ENCODE peak calls at places on chromosomes 13 and 19, in six cellular contexts. B, L, T, Z, N and D are unnamed samples.

GRCh38 chr19:54315956-54316355 is 3.0 kb upstream of the LILRA5 start:
- DNase-seq in B (no peak), L (no peak), T (no peak), Z (no peak), N (no peak), D (no peak)

GRCh38 chr13:74562381-74562780 is 428.2 kb upstream of the KLF12 start:
- DNase-seq in B (no peak), L (no peak), T (no peak), Z (peak; percentile 27), N (no peak), D (no peak)

GRCh38 chr13:48573213-48573612 is 40.3 kb upstream of the RCBTB2 start:
- DNase-seq in B (no peak), L (no peak), T (no peak), Z (no peak), N (no peak), D (no peak)

GRCh38 chr19:55118401-55118991 is 1.1 kb upstream of the PPP1R12C start:
- DNase-seq in B (peak; percentile 54), L (peak; percentile 83), T (no peak), Z (no peak), N (no peak), D (no peak)

GRCh38 chr13:114049026-114049425 is 75.2 kb upstream of the C13orf46 start:
- DNase-seq in B (no peak), L (no peak), T (peak; percentile 53), Z (no peak), N (peak; percentile 48), D (no peak)

GRCh38 chr19:4780860-4781259 is 10.7 kb upstream of the FEM1A start:
- DNase-seq in B (no peak), L (no peak), T (no peak), Z (no peak), N (no peak), D (no peak)

GRCh38 chr13:23979361-23980159 is 82.3 kb upstream of the C1QTNF9B start:
- DNase-seq in B (peak; percentile 85), L (peak; percentile 73), T (peak; percentile 10), Z (peak; percentile 79), N (peak; percentile 28), D (no peak)

GRCh38 chr13:101301053-101301452 is 115.3 kb downstream of the NALCN start:
- DNase-seq in B (no peak), L (no peak), T (no peak), Z (no peak), N (no peak), D (no peak)

GRCh38 chr19:57887195-57887941 is 1.5 kb downstream of the ZNF814 start:
- DNase-seq in B (no peak), L (peak; percentile 83), T (no peak), Z (no peak), N (no peak), D (no peak)

GRCh38 chr19:38527466-38528136 is 90.2 kb downstream of the MAP4K1 start:
- DNase-seq in B (no peak), L (peak; percentile 79), T (no peak), Z (no peak), N (no peak), D (no peak)

GRCh38 chr13:49627831-49628652 is at the start of gene ARL11:
- DNase-seq in B (no peak), L (peak; percentile 96), T (peak; percentile 37), Z (no peak), N (peak; percentile 20), D (no peak)

GRCh38 chr19:46944918-46945628 is 74.6 kb upstream of the NPAS1 start:
- DNase-seq in B (peak; percentile 66), L (peak; percentile 20), T (no peak), Z (peak; percentile 55), N (no peak), D (no peak)

GRCh38 chr13:42681394-42681793 is 100.0 kb upstream of the FAM216B start:
- DNase-seq in B (no peak), L (no peak), T (no peak), Z (no peak), N (no peak), D (no peak)

GRCh38 chr19:54017266-54017665 is 25.8 kb downstream of the CACNG6 start:
- DNase-seq in B (peak; percentile 49), L (peak; percentile 37), T (no peak), Z (peak; percentile 48), N (no peak), D (no peak)

GRCh38 chr19:44684892-44685847 is 13.8 kb upstream of the CEACAM16 start:
- DNase-seq in B (peak; percentile 77), L (peak; percentile 83), T (no peak), Z (peak; percentile 96), N (no peak), D (no peak)

GRCh38 chr19:8004723-8005513 is 523 bp downstream of the ELAVL1 start:
- DNase-seq in B (peak; percentile 12), L (no peak), T (no peak), Z (peak; percentile 8), N (no peak), D (peak; percentile 9)

GRCh38 chr13:60959427-60959826 is 456.2 kb downstream of the PCDH20 start:
- DNase-seq in B (no peak), L (no peak), T (no peak), Z (no peak), N (no peak), D (no peak)

GRCh38 chr13:50208826-50209335 is 193.6 kb downstream of the KCNRG start:
- DNase-seq in B (peak; percentile 90), L (peak; percentile 86), T (no peak), Z (no peak), N (no peak), D (no peak)